ENCODE peak calls at places on chromosomes 2 and 18, in four cellular contexts. E, D, U and Z are unnamed samples.

GRCh38 chr2:37282746-37283145 is 41.9 kb downstream of the PRKD3 start:
- DNase-seq in D (peak; percentile 53), U (no peak), E (peak; percentile 46), Z (no peak)

GRCh38 chr2:232236200-232236599 is 142.4 kb upstream of the ALPP start:
- DNase-seq in E (peak; percentile 19), U (no peak), D (peak; percentile 30), Z (no peak)

GRCh38 chr18:26190506-26190905 is 35.7 kb upstream of the TAF4B start:
- DNase-seq in U (no peak), E (no peak), D (no peak), Z (no peak)

GRCh38 chr2:217418090-217418489 is 558.2 kb upstream of the TNP1 start:
- DNase-seq in D (peak; percentile 75), E (peak; percentile 88), U (no peak), Z (no peak)

GRCh38 chr2:198097628-198098027 is 293.2 kb downstream of the PLCL1 start:
- DNase-seq in E (no peak), D (no peak), U (no peak), Z (no peak)

GRCh38 chr18:11500153-11501122 is 109.0 kb upstream of the SLC35G4 start:
- DNase-seq in D (peak; percentile 100), U (no peak), E (peak; percentile 98), Z (no peak)

GRCh38 chr2:111618953-111619902 is 264.8 kb downstream of the ANAPC1 start:
- DNase-seq in E (no peak), D (no peak), U (no peak), Z (no peak)

GRCh38 chr2:44342854-44343253 is 18.4 kb downstream of the PREPL start:
- DNase-seq in D (no peak), E (peak; percentile 7), U (no peak), Z (no peak)

GRCh38 chr18:40651163-40651562 is 1303.9 kb upstream of the PIK3C3 start:
- DNase-seq in D (no peak), U (no peak), E (no peak), Z (no peak)

GRCh38 chr2:128310761-128311160 is 7.9 kb downstream of the HS6ST1 start:
- DNase-seq in E (no peak), D (no peak), U (no peak), Z (no peak)

GRCh38 chr18:9558397-9559064 is 55.8 kb downstream of the PPP4R1 start:
- DNase-seq in U (no peak), D (no peak), E (no peak), Z (no peak)
- H3K36me3 ChIP-seq in U (peaks cover 99% of the 10 kb centered on the region), D (peaks cover 12% of the 10 kb centered on the region), E (peaks cover 46% of the 10 kb centered on the region), Z (peaks cover 90% of the 10 kb centered on the region)

GRCh38 chr18:52700757-52701156 is 360.8 kb downstream of the DCC start:
- DNase-seq in E (no peak), D (no peak), U (no peak), Z (no peak)

GRCh38 chr18:52700116-52700515 is 360.1 kb downstream of the DCC start:
- DNase-seq in U (no peak), E (no peak), D (no peak), Z (no peak)

DNA sequence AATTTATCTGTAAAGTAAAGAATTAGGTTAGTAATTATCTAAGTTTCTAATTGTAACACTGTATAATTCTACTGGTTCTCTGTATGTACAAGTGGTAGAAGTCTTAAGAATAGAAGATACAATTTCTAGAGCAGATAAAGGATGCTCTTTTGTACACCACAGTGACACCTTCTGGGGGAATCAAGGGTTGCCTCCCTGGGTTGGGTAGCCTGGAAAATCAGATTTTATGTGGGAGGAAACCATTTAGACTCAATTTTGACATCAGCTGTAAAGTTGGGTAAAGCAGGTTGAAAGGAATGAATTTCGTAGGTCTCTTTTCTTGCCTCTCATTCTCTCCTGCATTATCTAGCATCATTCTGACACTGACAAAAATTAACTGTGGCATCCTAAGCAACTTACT is 354.8 kb downstream of the DCC start:
- DNase-seq in U (no peak), E (no peak), D (peak; percentile 2), Z (no peak)
- TF ChIP-seq CTCF in U (peak; percentile 24), E (peak; percentile 38), D (no peak), Z (no peak)

DNA sequence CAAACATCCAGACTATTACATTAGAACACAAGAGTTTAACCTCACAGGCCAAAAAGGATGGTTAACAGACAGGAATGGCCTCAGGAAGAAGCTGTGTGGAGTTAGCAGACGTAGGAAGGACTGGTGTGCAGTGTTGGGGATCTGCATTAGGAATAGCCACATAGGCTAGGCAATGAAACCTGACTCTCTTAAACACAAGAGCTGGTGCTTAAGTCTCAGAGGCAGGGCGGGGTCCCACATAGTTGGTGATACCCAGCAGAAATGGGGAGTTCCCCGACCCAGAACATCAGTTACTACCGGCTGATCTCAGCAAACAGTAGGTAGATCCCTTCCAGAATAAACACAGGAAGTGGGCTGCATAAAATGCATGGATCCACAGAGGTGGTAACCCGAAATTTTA is 64.1 kb downstream of the CCDC93 start:
- DNase-seq in D (no peak), E (no peak), U (no peak), Z (no peak)
- H3K36me3 ChIP-seq in D (peaks cover 12% of the 10 kb centered on the region), E (peaks cover 44% of the 10 kb centered on the region), U (peaks cover 98% of the 10 kb centered on the region), Z (peaks cover 87% of the 10 kb centered on the region)

GRCh38 chr2:26785431-26786206 is at the start of gene CENPA:
- DNase-seq in D (peak; percentile 99), E (peak; percentile 100), U (peak; percentile 94), Z (peak; percentile 98)
- TF ChIP-seq CTCF in D (no peak), E (peak; percentile 23), U (peak; percentile 50), Z (peak; percentile 40)

DNA sequence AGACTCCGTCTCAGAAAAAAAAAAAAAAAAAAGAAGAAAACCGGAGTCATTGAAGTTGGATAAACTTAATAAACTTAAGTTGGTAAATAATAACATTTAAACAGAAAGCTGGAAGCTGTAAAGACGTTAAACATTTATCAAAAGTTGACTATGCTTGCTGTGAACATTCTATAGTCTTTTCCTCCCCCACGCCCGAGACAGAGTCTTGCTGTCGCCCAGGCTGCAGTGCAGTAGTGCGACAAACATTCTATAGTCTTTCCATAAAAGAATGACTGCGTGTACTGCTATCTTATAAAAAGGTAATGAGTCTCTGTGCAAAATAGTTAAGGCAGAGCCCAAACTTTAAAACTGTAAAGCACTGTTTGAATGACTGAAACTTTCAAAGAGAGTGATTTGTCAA is 45.2 kb downstream of the PPP4R1 start:
- DNase-seq in D (no peak), U (no peak), E (no peak), Z (no peak)
- H3K36me3 ChIP-seq in D (peaks cover 2% of the 10 kb centered on the region), U (peaks cover 73% of the 10 kb centered on the region), E (peaks cover 32% of the 10 kb centered on the region), Z (peaks cover 34% of the 10 kb centered on the region)